ENCODE peak calls at places on chromosomes 2 and 18, in six cellular contexts. One of them, this sample, is unnamed.

GRCh38 chr2:232957607-232958211 is 55.3 kb downstream of the NGEF start:
- DNase-seq in fibroblast of the aortic adventitia: no peak
- DNase-seq in brain microvascular endothelial cell: no peak
- DNase-seq in breast epithelium: no peak
- DNase-seq in GM23338: no peak
- DNase-seq in AG10803: no peak
- DNase-seq in this sample: no peak

GRCh38 chr2:22795467-22795866 is 589.5 kb upstream of the KLHL29 start:
- DNase-seq in fibroblast of the aortic adventitia: no peak
- DNase-seq in brain microvascular endothelial cell: no peak
- DNase-seq in breast epithelium: no peak
- DNase-seq in GM23338: no peak
- DNase-seq in AG10803: no peak
- DNase-seq in this sample: no peak

GRCh38 chr2:128474014-128474961 is 155.6 kb upstream of the HS6ST1 start:
- DNase-seq in fibroblast of the aortic adventitia: no peak
- DNase-seq in brain microvascular endothelial cell: no peak
- DNase-seq in breast epithelium: no peak
- DNase-seq in GM23338: no peak
- DNase-seq in AG10803: no peak
- DNase-seq in this sample: no peak

GRCh38 chr2:215528555-215528954 is 92.7 kb upstream of the FN1 start:
- DNase-seq in fibroblast of the aortic adventitia: peak
- DNase-seq in brain microvascular endothelial cell: peak
- DNase-seq in breast epithelium: no peak
- DNase-seq in GM23338: no peak
- DNase-seq in AG10803: peak
- DNase-seq in this sample: peak

GRCh38 chr2:174797792-174798276 is 33.6 kb upstream of the CHRNA1 start:
- DNase-seq in fibroblast of the aortic adventitia: peak
- DNase-seq in brain microvascular endothelial cell: no peak
- DNase-seq in breast epithelium: no peak
- DNase-seq in GM23338: no peak
- DNase-seq in AG10803: peak
- DNase-seq in this sample: peak

GRCh38 chr2:73268831-73269685 is 15.2 kb downstream of the FBXO41 start:
- DNase-seq in fibroblast of the aortic adventitia: no peak
- DNase-seq in brain microvascular endothelial cell: no peak
- DNase-seq in breast epithelium: peak
- DNase-seq in GM23338: peak
- DNase-seq in AG10803: no peak
- DNase-seq in this sample: no peak

GRCh38 chr2:143473206-143473605 is 344.0 kb downstream of the ARHGAP15 start:
- DNase-seq in fibroblast of the aortic adventitia: peak
- DNase-seq in brain microvascular endothelial cell: peak
- DNase-seq in breast epithelium: no peak
- DNase-seq in GM23338: no peak
- DNase-seq in AG10803: peak
- DNase-seq in this sample: no peak

GRCh38 chr2:230179086-230179485 is 40.7 kb downstream of the SP110 start:
- DNase-seq in fibroblast of the aortic adventitia: no peak
- DNase-seq in brain microvascular endothelial cell: no peak
- DNase-seq in breast epithelium: no peak
- DNase-seq in GM23338: no peak
- DNase-seq in AG10803: no peak
- DNase-seq in this sample: no peak

GRCh38 chr18:50508228-50508627 is 51.7 kb upstream of the MAPK4 start:
- DNase-seq in fibroblast of the aortic adventitia: no peak
- DNase-seq in brain microvascular endothelial cell: no peak
- DNase-seq in breast epithelium: no peak
- DNase-seq in GM23338: no peak
- DNase-seq in AG10803: no peak
- DNase-seq in this sample: no peak

GRCh38 chr18:11147962-11148654 is 1.3 kb downstream of the PIEZO2 start:
- DNase-seq in fibroblast of the aortic adventitia: no peak
- DNase-seq in brain microvascular endothelial cell: no peak
- DNase-seq in breast epithelium: no peak
- DNase-seq in GM23338: peak
- DNase-seq in AG10803: no peak
- DNase-seq in this sample: no peak

GRCh38 chr2:198259496-198259895 is 455.1 kb downstream of the PLCL1 start:
- DNase-seq in fibroblast of the aortic adventitia: no peak
- DNase-seq in brain microvascular endothelial cell: no peak
- DNase-seq in breast epithelium: no peak
- DNase-seq in GM23338: no peak
- DNase-seq in AG10803: no peak
- DNase-seq in this sample: no peak

GRCh38 chr2:217801115-217801531 is 201.7 kb downstream of the TNS1 start:
- DNase-seq in fibroblast of the aortic adventitia: no peak
- DNase-seq in brain microvascular endothelial cell: no peak
- DNase-seq in breast epithelium: peak
- DNase-seq in GM23338: peak
- DNase-seq in AG10803: no peak
- DNase-seq in this sample: no peak

GRCh38 chr2:151162185-151162584 is 99.5 kb downstream of the RBM43 start:
- DNase-seq in fibroblast of the aortic adventitia: peak
- DNase-seq in brain microvascular endothelial cell: peak
- DNase-seq in breast epithelium: no peak
- DNase-seq in GM23338: peak
- DNase-seq in AG10803: peak
- DNase-seq in this sample: peak

GRCh38 chr2:197927994-197928393 is 123.6 kb downstream of the PLCL1 start:
- DNase-seq in fibroblast of the aortic adventitia: no peak
- DNase-seq in brain microvascular endothelial cell: no peak
- DNase-seq in breast epithelium: no peak
- DNase-seq in GM23338: no peak
- DNase-seq in AG10803: no peak
- DNase-seq in this sample: no peak

GRCh38 chr2:43425659-43426058 is 170.2 kb downstream of the THADA start:
- DNase-seq in fibroblast of the aortic adventitia: no peak
- DNase-seq in brain microvascular endothelial cell: no peak
- DNase-seq in breast epithelium: no peak
- DNase-seq in GM23338: no peak
- DNase-seq in AG10803: no peak
- DNase-seq in this sample: no peak

GRCh38 chr2:197211881-197212342 is 98.7 kb downstream of the ANKRD44 start:
- DNase-seq in fibroblast of the aortic adventitia: no peak
- DNase-seq in brain microvascular endothelial cell: no peak
- DNase-seq in breast epithelium: no peak
- DNase-seq in GM23338: no peak
- DNase-seq in AG10803: no peak
- DNase-seq in this sample: no peak

DNA sequence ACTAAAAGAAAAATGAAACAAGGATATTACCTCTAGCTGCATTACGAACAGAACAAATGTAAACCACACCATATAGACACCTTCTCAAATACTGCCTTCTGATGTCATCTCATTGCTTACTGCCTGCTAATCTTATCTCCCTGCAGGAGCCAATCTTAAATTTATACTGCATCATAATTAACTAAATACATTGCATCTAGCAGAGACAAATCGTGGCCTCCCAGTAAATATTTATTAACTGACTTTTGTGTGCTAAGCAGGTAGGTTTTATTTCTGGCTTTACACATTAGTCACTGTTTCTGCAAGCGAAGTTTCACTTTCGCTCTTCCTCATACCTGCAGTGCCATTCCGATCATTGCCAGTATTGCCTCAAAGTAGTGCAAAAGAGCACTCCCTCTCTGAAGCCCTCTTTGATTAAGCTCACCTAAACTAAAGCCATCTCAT is 67.5 kb downstream of the SPATS2L start:
- DNase-seq in fibroblast of the aortic adventitia: no peak
- DNase-seq in brain microvascular endothelial cell: no peak
- DNase-seq in breast epithelium: no peak
- DNase-seq in GM23338: no peak
- DNase-seq in AG10803: no peak
- DNase-seq in this sample: no peak
- H3K4me3 ChIP-seq in fibroblast of the aortic adventitia: no peak
- H3K4me3 ChIP-seq in brain microvascular endothelial cell: no peak
- H3K4me3 ChIP-seq in breast epithelium: peak
- H3K4me3 ChIP-seq in GM23338: no peak
- H3K4me3 ChIP-seq in AG10803: no peak
- H3K4me3 ChIP-seq in this sample: no peak

GRCh38 chr18:62500966-62501591 is 21.7 kb upstream of the ZCCHC2 start:
- DNase-seq in fibroblast of the aortic adventitia: no peak
- DNase-seq in brain microvascular endothelial cell: no peak
- DNase-seq in breast epithelium: no peak
- DNase-seq in GM23338: no peak
- DNase-seq in AG10803: no peak
- DNase-seq in this sample: no peak

GRCh38 chr18:62505669-62506494 is 16.9 kb upstream of the ZCCHC2 start:
- DNase-seq in fibroblast of the aortic adventitia: peak
- DNase-seq in brain microvascular endothelial cell: no peak
- DNase-seq in breast epithelium: no peak
- DNase-seq in GM23338: no peak
- DNase-seq in AG10803: no peak
- DNase-seq in this sample: no peak

GRCh38 chr18:62510744-62511143 is 12.1 kb upstream of the ZCCHC2 start:
- DNase-seq in fibroblast of the aortic adventitia: no peak
- DNase-seq in brain microvascular endothelial cell: no peak
- DNase-seq in breast epithelium: no peak
- DNase-seq in GM23338: no peak
- DNase-seq in AG10803: no peak
- DNase-seq in this sample: no peak

GRCh38 chr18:62509779-62510178 is 13.0 kb upstream of the ZCCHC2 start:
- DNase-seq in fibroblast of the aortic adventitia: no peak
- DNase-seq in brain microvascular endothelial cell: no peak
- DNase-seq in breast epithelium: no peak
- DNase-seq in GM23338: no peak
- DNase-seq in AG10803: no peak
- DNase-seq in this sample: no peak

GRCh38 chr18:62506495-62507143 is 16.2 kb upstream of the ZCCHC2 start:
- DNase-seq in fibroblast of the aortic adventitia: no peak
- DNase-seq in brain microvascular endothelial cell: no peak
- DNase-seq in breast epithelium: no peak
- DNase-seq in GM23338: no peak
- DNase-seq in AG10803: no peak
- DNase-seq in this sample: no peak
- TF ChIP-seq CTCF in fibroblast of the aortic adventitia: no peak
- TF ChIP-seq CTCF in brain microvascular endothelial cell: no peak
- TF ChIP-seq CTCF in breast epithelium: no peak
- TF ChIP-seq CTCF in GM23338: no peak
- TF ChIP-seq CTCF in AG10803: no peak
- TF ChIP-seq CTCF in this sample: no peak

GRCh38 chr18:28178720-28179119 is 1.8 kb upstream of the CDH2 start:
- DNase-seq in fibroblast of the aortic adventitia: peak
- DNase-seq in brain microvascular endothelial cell: peak
- DNase-seq in breast epithelium: no peak
- DNase-seq in GM23338: peak
- DNase-seq in AG10803: peak
- DNase-seq in this sample: no peak

GRCh38 chr18:28177828-28178635 is 1.1 kb upstream of the CDH2 start:
- DNase-seq in fibroblast of the aortic adventitia: peak
- DNase-seq in brain microvascular endothelial cell: peak
- DNase-seq in breast epithelium: no peak
- DNase-seq in GM23338: peak
- DNase-seq in AG10803: peak
- DNase-seq in this sample: no peak

GRCh38 chr18:28176674-28176932 is 327 bp downstream of the CDH2 start:
- DNase-seq in fibroblast of the aortic adventitia: no peak
- DNase-seq in brain microvascular endothelial cell: no peak
- DNase-seq in breast epithelium: no peak
- DNase-seq in GM23338: peak
- DNase-seq in AG10803: no peak
- DNase-seq in this sample: no peak

GRCh38 chr18:28175930-28176673 is 828 bp downstream of the CDH2 start:
- DNase-seq in fibroblast of the aortic adventitia: peak
- DNase-seq in brain microvascular endothelial cell: no peak
- DNase-seq in breast epithelium: no peak
- DNase-seq in GM23338: peak
- DNase-seq in AG10803: no peak
- DNase-seq in this sample: no peak

DNA sequence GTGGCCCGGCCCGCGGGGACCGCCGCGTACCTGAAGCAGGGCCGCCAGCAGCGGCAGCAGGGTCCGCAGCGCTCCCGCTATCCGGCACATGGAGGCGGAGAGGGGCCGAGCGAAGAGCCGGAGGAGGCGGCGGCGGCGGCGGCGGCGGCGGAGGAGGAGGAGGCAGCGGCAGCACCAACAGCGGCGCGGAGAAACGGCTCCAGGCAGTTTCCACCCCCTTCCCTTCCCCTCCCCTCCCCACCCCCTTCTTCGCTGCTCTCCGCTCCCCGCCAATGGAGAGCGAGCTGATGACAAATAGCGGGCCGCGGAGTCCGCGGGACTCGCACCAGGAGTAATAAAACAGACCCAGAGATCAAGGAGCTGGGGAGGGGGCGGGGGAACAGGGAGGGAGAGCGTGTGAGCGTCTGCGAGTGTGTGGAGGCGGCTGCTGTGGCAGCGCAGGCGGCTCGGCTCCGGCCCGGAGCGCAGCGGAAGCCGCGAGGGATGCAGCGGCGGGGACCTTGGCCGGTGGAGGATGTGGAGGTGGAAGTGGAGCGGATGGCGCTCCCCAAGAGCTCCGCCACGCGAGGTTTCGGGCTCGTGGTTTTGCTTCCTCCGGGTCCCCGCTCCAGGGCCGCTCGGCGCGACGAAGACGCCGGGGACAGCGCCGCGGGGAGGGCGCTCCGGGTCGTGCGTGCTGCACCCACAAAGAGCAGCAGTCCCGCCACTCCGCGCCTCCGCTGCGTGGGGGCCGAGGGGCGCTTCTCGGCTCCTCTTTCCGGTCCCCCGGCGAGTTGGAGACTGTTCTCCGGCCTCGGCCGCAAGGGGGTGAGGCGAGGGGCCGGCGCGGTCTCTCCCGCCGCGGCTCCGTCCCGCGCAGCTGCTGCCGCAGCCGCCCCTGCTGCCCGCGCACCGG is at the start of gene CDH2:
- DNase-seq in fibroblast of the aortic adventitia: peak
- DNase-seq in brain microvascular endothelial cell: peak
- DNase-seq in breast epithelium: no peak
- DNase-seq in GM23338: peak
- DNase-seq in AG10803: peak
- DNase-seq in this sample: peak
- H3K4me3 ChIP-seq in fibroblast of the aortic adventitia: peak
- H3K4me3 ChIP-seq in brain microvascular endothelial cell: peak
- H3K4me3 ChIP-seq in breast epithelium: peak
- H3K4me3 ChIP-seq in GM23338: peak
- H3K4me3 ChIP-seq in AG10803: peak
- H3K4me3 ChIP-seq in this sample: peak

GRCh38 chr18:67508146-67508545 is 8.4 kb downstream of the DSEL start:
- DNase-seq in fibroblast of the aortic adventitia: no peak
- DNase-seq in brain microvascular endothelial cell: peak
- DNase-seq in breast epithelium: no peak
- DNase-seq in GM23338: peak
- DNase-seq in AG10803: no peak
- DNase-seq in this sample: no peak
- TF ChIP-seq CTCF in fibroblast of the aortic adventitia: no peak
- TF ChIP-seq CTCF in brain microvascular endothelial cell: no peak
- TF ChIP-seq CTCF in breast epithelium: no peak
- TF ChIP-seq CTCF in GM23338: no peak
- TF ChIP-seq CTCF in AG10803: no peak
- TF ChIP-seq CTCF in this sample: no peak

GRCh38 chr18:24121625-24122024 is 17.2 kb upstream of the CABYR start:
- DNase-seq in fibroblast of the aortic adventitia: no peak
- DNase-seq in brain microvascular endothelial cell: no peak
- DNase-seq in breast epithelium: no peak
- DNase-seq in GM23338: no peak
- DNase-seq in AG10803: peak
- DNase-seq in this sample: no peak
- H3K4me3 ChIP-seq in fibroblast of the aortic adventitia: no peak
- H3K4me3 ChIP-seq in brain microvascular endothelial cell: no peak
- H3K4me3 ChIP-seq in breast epithelium: no peak
- H3K4me3 ChIP-seq in GM23338: no peak
- H3K4me3 ChIP-seq in AG10803: no peak
- H3K4me3 ChIP-seq in this sample: no peak